ENCODE peak calls at places on chromosomes 7 and 10, in eight cellular contexts. R is OCI-LY7, B is RWPE2, M is NB4, P is AG04450, W is heart right ventricle, C is endothelial cell, H is fibroblast of lung. Z is an unnamed sample.

GRCh38 chr10:84310470-84310869 is 17.9 kb upstream of the CCSER2 start:
- DNase-seq in R (no peak), B (no peak), M (no peak), P (no peak), W (no peak), C (no peak), H (peak; percentile 80), Z (no peak)

GRCh38 chr7:32489788-32490126 is 423 bp downstream of the LSM5 start:
- DNase-seq in R (no peak), B (no peak), M (no peak), P (no peak), W (no peak), C (no peak), H (no peak), Z (no peak)

GRCh38 chr10:74888947-74889661 is 62.7 kb downstream of the KAT6B start:
- DNase-seq in R (no peak), B (no peak), M (peak; percentile 16), P (no peak), W (no peak), C (no peak), H (no peak), Z (no peak)

GRCh38 chr7:26398436-26399308 is 107.0 kb downstream of the SNX10 start:
- DNase-seq in R (peak; percentile 94), B (no peak), M (peak; percentile 95), P (no peak), W (peak; percentile 53), C (peak; percentile 47), H (peak; percentile 61), Z (no peak)

GRCh38 chr10:3469639-3470020 is 297.0 kb upstream of the PITRM1 start:
- DNase-seq in R (no peak), B (no peak), M (no peak), P (no peak), W (no peak), C (no peak), H (peak; percentile 68), Z (no peak)

GRCh38 chr10:33132626-33133025 is 174.6 kb upstream of the ITGB1 start:
- DNase-seq in R (peak; percentile 78), B (no peak), M (no peak), P (no peak), W (no peak), C (no peak), H (no peak), Z (no peak)

GRCh38 chr7:151601521-151602305 is 82.0 kb upstream of the RHEB start:
- DNase-seq in R (no peak), B (no peak), M (no peak), P (no peak), W (no peak), C (no peak), H (peak; percentile 49), Z (no peak)

GRCh38 chr7:149863500-149863899 is 10.3 kb upstream of the ATP6V0E2 start:
- DNase-seq in R (no peak), B (no peak), M (no peak), P (no peak), W (no peak), C (no peak), H (no peak), Z (no peak)

GRCh38 chr10:101780818-101781654 is 2.2 kb downstream of the NPM3 start:
- DNase-seq in R (peak; percentile 82), B (no peak), M (peak; percentile 83), P (peak; percentile 30), W (peak; percentile 39), C (peak; percentile 79), H (peak; percentile 41), Z (no peak)

GRCh38 chr7:43495572-43495971 is 87.3 kb upstream of the STK17A start:
- DNase-seq in R (no peak), B (no peak), M (no peak), P (no peak), W (no peak), C (no peak), H (no peak), Z (no peak)
- TF ChIP-seq CTCF in R (no peak), B (no peak), M (no peak), P (no peak), W (no peak), C (no peak), H (no peak), Z (no peak)

DNA sequence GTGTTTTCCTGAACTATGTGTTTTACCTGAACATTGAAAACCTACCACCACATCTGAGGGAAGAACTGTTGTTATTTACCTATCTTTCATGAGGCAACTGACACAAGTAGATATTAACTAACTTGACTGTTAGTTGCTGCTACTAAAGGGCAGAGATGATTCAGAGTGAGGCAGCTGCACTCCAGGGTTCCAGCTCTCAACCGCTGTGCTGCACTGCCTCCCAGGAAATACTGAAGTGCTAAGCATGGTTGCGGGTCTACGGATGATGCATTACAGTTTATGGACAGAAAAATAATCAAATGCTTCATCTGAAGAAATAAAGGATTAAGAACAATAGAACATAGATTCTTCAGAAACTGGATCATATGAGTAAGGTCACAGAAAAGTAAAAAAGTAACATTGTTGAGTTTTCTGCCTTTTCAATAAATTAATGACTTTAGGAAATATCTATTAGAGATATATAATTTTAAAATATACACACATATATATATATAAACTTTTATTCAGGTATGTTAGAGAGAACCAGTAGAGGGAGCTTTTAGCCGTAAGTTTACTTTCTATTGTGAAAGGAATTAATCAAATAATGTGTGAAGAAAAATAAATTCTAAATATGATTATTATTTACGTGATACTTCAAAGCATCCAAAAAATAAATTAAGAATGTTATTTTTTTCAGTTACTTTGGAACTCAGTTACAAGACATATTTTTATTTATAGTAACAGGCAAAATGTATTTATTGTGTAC is 620.0 kb downstream of the CNTNAP2 start:
- DNase-seq in R (no peak), B (no peak), M (no peak), P (no peak), W (no peak), C (no peak), H (no peak), Z (no peak)
- TF ChIP-seq CTCF in R (peak; percentile 47), B (peak; percentile 38), M (no peak), P (no peak), W (no peak), C (no peak), H (no peak), Z (peak; percentile 82)

GRCh38 chr10:124090630-124091209 is 2.7 kb downstream of the CHST15 start:
- DNase-seq in R (no peak), B (no peak), M (no peak), P (no peak), W (no peak), C (no peak), H (no peak), Z (no peak)

GRCh38 chr10:124093076-124093773 is at the start of gene CHST15:
- DNase-seq in R (peak; percentile 69), B (no peak), M (no peak), P (no peak), W (peak; percentile 47), C (peak; percentile 61), H (peak; percentile 77), Z (peak; percentile 84)

GRCh38 chr10:124094419-124094785 is 1.0 kb upstream of the CHST15 start:
- DNase-seq in R (no peak), B (no peak), M (no peak), P (no peak), W (peak; percentile 30), C (no peak), H (no peak), Z (no peak)

GRCh38 chr10:124091646-124092269 is 1.6 kb downstream of the CHST15 start:
- DNase-seq in R (peak; percentile 58), B (no peak), M (no peak), P (no peak), W (peak; percentile 23), C (peak; percentile 41), H (peak; percentile 42), Z (peak; percentile 90)

DNA sequence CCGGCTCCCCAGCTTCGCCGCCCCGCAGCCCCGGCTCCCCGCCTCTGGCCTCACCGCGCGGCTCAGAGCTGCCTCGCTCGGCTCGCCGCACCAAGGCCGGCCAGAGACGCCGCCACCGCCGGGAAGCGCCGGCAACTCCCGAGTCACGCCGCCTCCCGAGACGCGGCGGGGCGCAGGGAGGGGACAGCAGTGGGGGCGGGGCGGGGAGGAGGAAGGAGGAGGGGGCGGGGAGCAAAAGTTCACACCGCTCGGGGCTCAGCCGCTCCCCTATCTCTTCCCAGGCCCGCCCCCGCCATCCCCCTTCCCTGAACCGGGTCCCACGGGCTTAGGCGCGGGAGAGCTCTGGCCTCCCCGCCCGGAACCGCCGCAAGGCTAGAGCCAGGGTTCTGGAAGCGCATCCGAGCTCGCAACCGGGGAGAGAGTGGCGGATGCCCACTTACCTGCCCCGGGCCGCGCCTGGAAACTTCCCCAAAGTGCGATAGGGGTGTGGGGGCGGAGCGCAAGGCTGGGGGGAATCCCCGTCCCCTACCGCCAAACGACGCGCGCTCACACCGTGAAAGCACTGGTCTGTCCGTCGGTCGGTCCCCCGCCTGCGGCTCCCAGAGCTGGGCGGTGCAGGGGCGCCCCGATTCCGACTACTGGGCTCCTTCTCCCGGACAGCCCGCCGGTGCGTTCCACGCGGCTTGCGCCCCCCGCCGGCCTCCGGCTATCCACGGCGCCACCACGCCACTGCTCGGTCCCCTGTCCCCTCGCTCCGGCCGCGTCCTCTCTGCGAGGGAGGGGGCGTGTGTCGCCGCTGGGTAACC is 925 bp downstream of the CHST15 start:
- DNase-seq in R (peak; percentile 81), B (no peak), M (no peak), P (no peak), W (peak; percentile 66), C (peak; percentile 64), H (peak; percentile 50), Z (peak; percentile 83)
- TF ChIP-seq CTCF in R (peak; percentile 63), B (peak; percentile 43), M (no peak), P (no peak), W (peak; percentile 30), C (no peak), H (no peak), Z (peak; percentile 60)

GRCh38 chr7:44695756-44696155 is 52.9 kb upstream of the ZMIZ2 start:
- DNase-seq in R (no peak), B (no peak), M (no peak), P (no peak), W (no peak), C (no peak), H (no peak), Z (no peak)

GRCh38 chr7:44694766-44695165 is 53.9 kb upstream of the ZMIZ2 start:
- DNase-seq in R (no peak), B (no peak), M (no peak), P (no peak), W (no peak), C (no peak), H (no peak), Z (no peak)

GRCh38 chr7:44696728-44697127 is 51.9 kb upstream of the ZMIZ2 start:
- DNase-seq in R (no peak), B (no peak), M (no peak), P (no peak), W (no peak), C (no peak), H (no peak), Z (peak; percentile 64)

GRCh38 chr7:44694326-44694725 is 54.3 kb upstream of the ZMIZ2 start:
- DNase-seq in R (no peak), B (no peak), M (no peak), P (no peak), W (no peak), C (no peak), H (no peak), Z (no peak)

DNA sequence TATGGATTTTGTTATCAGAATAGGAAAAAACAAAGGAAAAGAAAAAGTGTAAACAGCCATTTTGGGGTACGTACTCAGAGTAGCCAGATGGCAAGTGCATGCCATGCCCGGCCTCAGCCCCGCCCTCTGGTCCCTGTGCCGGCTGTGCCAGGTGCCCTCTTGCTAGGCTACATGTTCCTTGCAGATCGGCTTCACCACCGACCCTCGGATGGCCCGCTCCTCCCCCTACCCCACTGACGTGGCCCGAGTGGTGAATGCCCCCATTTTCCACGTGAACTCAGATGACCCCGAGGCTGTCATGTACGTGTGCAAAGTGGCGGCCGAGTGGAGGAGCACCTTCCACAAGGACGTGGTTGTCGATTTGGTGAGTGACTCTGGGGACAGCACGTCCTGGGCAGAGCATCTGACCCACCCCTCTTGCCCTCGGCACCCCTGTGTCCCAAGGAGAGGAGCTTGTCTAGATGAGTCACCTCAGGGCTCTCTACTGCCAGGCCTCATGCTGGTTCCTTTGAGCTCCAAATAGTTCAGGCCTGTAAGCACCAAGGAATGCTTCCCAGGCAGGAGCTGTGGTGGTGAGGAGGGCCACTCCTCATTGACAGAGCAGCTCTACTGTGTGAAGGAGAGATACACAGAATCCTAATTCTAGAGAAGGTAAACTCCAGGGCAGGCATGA is 54.9 kb upstream of the ZMIZ2 start:
- DNase-seq in R (no peak), B (no peak), M (no peak), P (peak; percentile 29), W (peak; percentile 58), C (no peak), H (peak; percentile 85), Z (no peak)
- TF ChIP-seq CTCF in R (no peak), B (no peak), M (no peak), P (no peak), W (no peak), C (no peak), H (no peak), Z (no peak)